ENCODE peak calls at places on chromosomes 1 and 21, in four cellular contexts. Z is AG09309, T is AG04450, Y is astrocyte of the spinal cord. F is an unnamed sample.

GRCh38 chr1:202998836-202999750 is 8.1 kb upstream of the TMEM183A start:
- DNase-seq in T (no peak), Y (peak), Z (no peak), F (peak)

GRCh38 chr21:28447453-28447852 is 545.2 kb downstream of the LTN1 start:
- DNase-seq in Y (peak), T (no peak), Z (no peak), F (no peak)

GRCh38 chr21:25809013-25809412 is 74.2 kb downstream of the GABPA start:
- DNase-seq in T (no peak), Z (peak), Y (no peak), F (no peak)

GRCh38 chr21:42991992-42992740 is 17.8 kb downstream of the PKNOX1 start:
- DNase-seq in Y (peak), Z (no peak), T (peak), F (no peak)

GRCh38 chr1:20375563-20375962 is 84.9 kb downstream of the VWA5B1 start:
- DNase-seq in Z (no peak), T (no peak), Y (peak), F (no peak)

GRCh38 chr1:37127254-37127748 is 93.0 kb upstream of the GRIK3 start:
- DNase-seq in Z (no peak), T (no peak), Y (no peak), F (no peak)

GRCh38 chr1:226600254-226600653 is 51.7 kb downstream of the STUM start:
- DNase-seq in T (no peak), Y (no peak), Z (no peak), F (no peak)

GRCh38 chr21:25551548-25551947 is 55.7 kb downstream of the MRPL39 start:
- DNase-seq in Y (no peak), T (no peak), Z (no peak), F (no peak)

GRCh38 chr1:244833734-244834595 is 1.5 kb upstream of the COX20 start:
- DNase-seq in Y (peak), Z (peak), T (no peak), F (peak)
- TF ChIP-seq CTCF in Y (no peak), Z (peak), T (peak), F (peak)

GRCh38 chr1:237736372-237737029 is 154.2 kb downstream of the ZP4 start:
- DNase-seq in Y (no peak), Z (no peak), T (no peak), F (no peak)
- TF ChIP-seq CTCF in Y (no peak), Z (no peak), T (peak), F (no peak)

GRCh38 chr21:34911360-34911759 is 137.7 kb downstream of the RUNX1 start:
- DNase-seq in T (no peak), Z (no peak), Y (no peak), F (no peak)

GRCh38 chr21:34914239-34914638 is 134.9 kb downstream of the RUNX1 start:
- DNase-seq in Y (no peak), T (no peak), Z (no peak), F (no peak)

GRCh38 chr21:34913786-34914185 is 135.3 kb downstream of the RUNX1 start:
- DNase-seq in Y (no peak), T (no peak), Z (no peak), F (no peak)

GRCh38 chr21:34910396-34910795 is 138.7 kb downstream of the RUNX1 start:
- DNase-seq in Z (no peak), T (no peak), Y (no peak), F (no peak)

GRCh38 chr21:34912022-34912933 is 136.8 kb downstream of the RUNX1 start:
- DNase-seq in T (no peak), Y (no peak), Z (no peak), F (no peak)
- TF ChIP-seq CTCF in T (no peak), Y (no peak), Z (peak), F (no peak)

GRCh38 chr1:183236158-183236725 is 50.2 kb downstream of the LAMC2 start:
- DNase-seq in Y (no peak), Z (no peak), T (no peak), F (no peak)

GRCh38 chr1:183235503-183235902 is 49.4 kb downstream of the LAMC2 start:
- DNase-seq in Y (peak), T (no peak), Z (no peak), F (no peak)

GRCh38 chr1:183233113-183233512 is 47.0 kb downstream of the LAMC2 start:
- DNase-seq in Z (no peak), T (no peak), Y (no peak), F (no peak)

GRCh38 chr1:183237046-183237445 is 51.0 kb downstream of the LAMC2 start:
- DNase-seq in Y (no peak), T (no peak), Z (no peak), F (no peak)

GRCh38 chr1:183234660-183235476 is 48.8 kb downstream of the LAMC2 start:
- DNase-seq in T (peak), Z (peak), Y (peak), F (no peak)
- TF ChIP-seq CTCF in T (peak), Z (peak), Y (peak), F (peak)

GRCh38 chr1:160105155-160105554 is 6.7 kb upstream of the IGSF8 start:
- DNase-seq in T (no peak), Z (no peak), Y (no peak), F (no peak)

GRCh38 chr1:160112370-160112769 is 3.2 kb upstream of the ATP1A2 start:
- DNase-seq in T (no peak), Y (peak), Z (no peak), F (no peak)

GRCh38 chr1:160109686-160110085 is 5.9 kb upstream of the ATP1A2 start:
- DNase-seq in T (no peak), Z (no peak), Y (no peak), F (no peak)

GRCh38 chr1:160107512-160107911 is 8.0 kb upstream of the ATP1A2 start:
- DNase-seq in Z (no peak), T (no peak), Y (no peak), F (no peak)

DNA sequence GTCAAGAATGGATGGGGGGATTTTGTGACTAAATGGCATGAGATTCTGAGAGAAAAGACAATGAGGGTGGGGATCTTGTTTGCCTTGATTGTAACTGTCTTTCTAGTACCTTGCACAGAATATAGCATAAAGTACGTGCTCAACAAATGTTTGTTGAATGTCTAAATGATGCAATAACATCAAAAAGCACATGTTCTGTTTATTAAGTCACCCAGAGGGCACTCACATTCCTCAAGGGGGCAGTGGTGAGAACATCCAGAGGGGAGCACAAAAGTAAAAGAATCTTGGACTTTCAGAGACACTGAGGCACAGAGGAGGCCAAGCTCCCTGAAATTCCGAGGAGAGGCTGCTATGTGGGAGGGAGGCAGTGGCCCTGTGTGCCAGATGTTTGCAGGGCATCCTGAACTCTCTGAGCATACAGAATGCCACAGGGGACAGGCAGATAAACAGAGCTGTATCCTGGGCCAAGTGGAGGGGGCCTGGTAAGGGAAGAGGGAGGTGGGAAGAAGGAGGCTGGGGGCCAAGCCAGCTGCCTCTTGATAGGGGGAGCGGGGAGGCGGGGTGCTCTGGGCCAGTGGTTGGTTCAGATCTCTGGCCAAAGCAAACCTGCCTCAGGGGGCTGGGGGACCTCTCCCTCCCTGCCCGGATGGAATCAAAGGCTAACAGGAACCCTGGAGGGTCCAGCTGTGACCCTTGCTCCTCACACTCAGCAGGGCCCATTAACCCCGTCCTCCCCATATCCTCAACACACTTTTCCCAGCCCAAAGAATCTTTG is 6.5 kb upstream of the ATP1A2 start:
- DNase-seq in Z (peak), Y (peak), T (no peak), F (peak)
- TF ChIP-seq CTCF in Z (peak), Y (peak), T (peak), F (peak)

GRCh38 chr1:229208481-229208880 is 62.4 kb upstream of the RAB4A start:
- DNase-seq in Z (no peak), Y (no peak), T (no peak), F (no peak)

GRCh38 chr1:229209386-229209785 is 61.5 kb upstream of the RAB4A start:
- DNase-seq in T (no peak), Y (peak), Z (no peak), F (peak)

GRCh38 chr1:229209816-229210215 is 61.1 kb upstream of the RAB4A start:
- DNase-seq in Z (peak), Y (peak), T (peak), F (no peak)

GRCh38 chr1:229207916-229208315 is 63.0 kb upstream of the RAB4A start:
- DNase-seq in Y (no peak), Z (no peak), T (no peak), F (no peak)

GRCh38 chr1:229210844-229211243 is 60.1 kb upstream of the RAB4A start:
- DNase-seq in T (no peak), Z (no peak), Y (no peak), F (no peak)
- TF ChIP-seq CTCF in T (no peak), Z (no peak), Y (no peak), F (no peak)